ENCODE peak calls at places on chromosomes 1 and 21, in eight cellular contexts. One of them, this sample, is unnamed.
A peak's percentile ranks its signal among the peaks of the same experiment; 100 is the strongest.

GRCh38 chr1:117612517-117613248 is 6.8 kb downstream of the TENT5C start:
- DNase-seq in gastrocnemius medialis: no peak
- DNase-seq in uterus: no peak
- DNase-seq in heart right ventricle: no peak
- DNase-seq in tibial artery: no peak
- DNase-seq in lower lobe of right lung: no peak
- DNase-seq in GM23338: no peak
- DNase-seq in GM12878: no peak
- DNase-seq in this sample: no peak

GRCh38 chr1:68571499-68571898 is 74.6 kb upstream of the DEPDC1 start:
- DNase-seq in gastrocnemius medialis: no peak
- DNase-seq in uterus: no peak
- DNase-seq in heart right ventricle: no peak
- DNase-seq in tibial artery: no peak
- DNase-seq in lower lobe of right lung: no peak
- DNase-seq in GM23338: no peak
- DNase-seq in GM12878: no peak
- DNase-seq in this sample: no peak

GRCh38 chr1:246482780-246483179 is 24.3 kb downstream of the SMYD3 start:
- DNase-seq in gastrocnemius medialis: no peak
- DNase-seq in uterus: no peak
- DNase-seq in heart right ventricle: no peak
- DNase-seq in tibial artery: no peak
- DNase-seq in lower lobe of right lung: no peak
- DNase-seq in GM23338: no peak
- DNase-seq in GM12878: no peak
- DNase-seq in this sample: no peak

GRCh38 chr1:167404161-167404888 is 114.0 kb downstream of the CD247 start:
- DNase-seq in gastrocnemius medialis: no peak
- DNase-seq in uterus: no peak
- DNase-seq in heart right ventricle: no peak
- DNase-seq in tibial artery: no peak
- DNase-seq in lower lobe of right lung: no peak
- DNase-seq in GM23338: no peak
- DNase-seq in GM12878: no peak
- DNase-seq in this sample: no peak

GRCh38 chr1:183243190-183244065 is 57.4 kb downstream of the LAMC2 start:
- DNase-seq in gastrocnemius medialis: peak; percentile 84
- DNase-seq in uterus: peak; percentile 81
- DNase-seq in heart right ventricle: peak; percentile 67
- DNase-seq in tibial artery: peak; percentile 76
- DNase-seq in lower lobe of right lung: no peak
- DNase-seq in GM23338: no peak
- DNase-seq in GM12878: no peak
- DNase-seq in this sample: no peak

GRCh38 chr21:35674272-35674671 is 386.1 kb downstream of the SETD4 start:
- DNase-seq in gastrocnemius medialis: no peak
- DNase-seq in uterus: no peak
- DNase-seq in heart right ventricle: no peak
- DNase-seq in tibial artery: no peak
- DNase-seq in lower lobe of right lung: no peak
- DNase-seq in GM23338: no peak
- DNase-seq in GM12878: no peak
- DNase-seq in this sample: no peak

GRCh38 chr1:197481101-197481500 is 213.0 kb downstream of the CRB1 start:
- DNase-seq in gastrocnemius medialis: no peak
- DNase-seq in uterus: no peak
- DNase-seq in heart right ventricle: no peak
- DNase-seq in tibial artery: no peak
- DNase-seq in lower lobe of right lung: no peak
- DNase-seq in GM23338: no peak
- DNase-seq in GM12878: no peak
- DNase-seq in this sample: no peak

GRCh38 chr21:26572668-26573381 is at the start of gene CYYR1:
- DNase-seq in gastrocnemius medialis: no peak
- DNase-seq in uterus: no peak
- DNase-seq in heart right ventricle: peak; percentile 33
- DNase-seq in tibial artery: no peak
- DNase-seq in lower lobe of right lung: peak; percentile 48
- DNase-seq in GM23338: peak; percentile 84
- DNase-seq in GM12878: no peak
- DNase-seq in this sample: no peak

GRCh38 chr1:230754831-230755230 is 7.6 kb downstream of the CAPN9 start:
- DNase-seq in gastrocnemius medialis: peak; percentile 65
- DNase-seq in uterus: no peak
- DNase-seq in heart right ventricle: peak; percentile 54
- DNase-seq in tibial artery: no peak
- DNase-seq in lower lobe of right lung: no peak
- DNase-seq in GM23338: no peak
- DNase-seq in GM12878: no peak
- DNase-seq in this sample: no peak

GRCh38 chr1:230761443-230762167 is 14.4 kb downstream of the CAPN9 start:
- DNase-seq in gastrocnemius medialis: no peak
- DNase-seq in uterus: no peak
- DNase-seq in heart right ventricle: no peak
- DNase-seq in tibial artery: no peak
- DNase-seq in lower lobe of right lung: no peak
- DNase-seq in GM23338: no peak
- DNase-seq in GM12878: no peak
- DNase-seq in this sample: no peak

GRCh38 chr1:230760360-230760827 is 13.2 kb downstream of the CAPN9 start:
- DNase-seq in gastrocnemius medialis: no peak
- DNase-seq in uterus: no peak
- DNase-seq in heart right ventricle: no peak
- DNase-seq in tibial artery: no peak
- DNase-seq in lower lobe of right lung: no peak
- DNase-seq in GM23338: peak; percentile 47
- DNase-seq in GM12878: no peak
- DNase-seq in this sample: no peak

GRCh38 chr1:230758705-230759354 is 11.6 kb downstream of the CAPN9 start:
- DNase-seq in gastrocnemius medialis: no peak
- DNase-seq in uterus: no peak
- DNase-seq in heart right ventricle: no peak
- DNase-seq in tibial artery: no peak
- DNase-seq in lower lobe of right lung: no peak
- DNase-seq in GM23338: no peak
- DNase-seq in GM12878: no peak
- DNase-seq in this sample: no peak

DNA sequence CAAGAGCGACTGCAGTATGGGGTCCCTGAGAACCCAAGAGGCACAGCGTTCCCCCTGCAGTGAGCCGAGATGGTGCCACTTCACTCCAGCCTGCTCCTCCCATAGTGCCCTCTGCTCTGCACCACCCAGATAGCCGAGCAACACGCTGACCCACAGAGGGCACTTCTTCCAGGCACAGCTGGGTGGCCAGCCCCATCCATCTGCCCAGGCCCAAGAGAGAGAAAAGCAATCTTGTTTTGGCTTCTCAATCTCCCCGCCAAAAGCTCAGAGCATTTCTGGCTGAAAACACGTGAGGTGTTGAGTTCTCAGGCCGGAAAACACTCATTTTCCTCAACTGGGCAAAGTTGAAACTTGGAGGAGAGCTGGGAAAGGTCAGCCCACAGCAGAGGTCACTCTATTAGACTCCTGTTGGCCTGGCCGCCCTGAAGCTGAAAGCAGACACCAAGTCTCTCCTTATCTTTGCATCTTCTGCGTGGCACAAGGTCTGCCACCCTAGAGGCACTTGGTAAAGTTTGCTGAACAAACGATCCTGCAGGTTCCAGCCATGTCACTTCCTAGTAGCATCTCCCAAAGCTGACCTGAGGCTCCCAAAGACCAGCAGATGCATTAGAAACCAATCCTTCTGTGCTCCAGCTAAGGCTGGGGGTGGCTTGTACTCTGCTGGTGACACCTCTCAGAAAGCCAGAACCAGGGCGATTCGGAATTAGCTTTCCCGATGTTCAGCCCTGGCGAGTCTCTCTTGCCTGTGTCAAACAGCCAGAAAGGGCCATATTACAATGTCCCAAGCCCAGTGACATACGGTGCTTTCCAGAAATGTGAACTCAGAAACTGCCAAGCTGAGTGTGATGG is 10.9 kb downstream of the CAPN9 start:
- DNase-seq in gastrocnemius medialis: no peak
- DNase-seq in uterus: no peak
- DNase-seq in heart right ventricle: no peak
- DNase-seq in tibial artery: no peak
- DNase-seq in lower lobe of right lung: no peak
- DNase-seq in GM23338: no peak
- DNase-seq in GM12878: no peak
- DNase-seq in this sample: no peak
- TF ChIP-seq CTCF in gastrocnemius medialis: no peak
- TF ChIP-seq CTCF in uterus: no peak
- TF ChIP-seq CTCF in heart right ventricle: no peak
- TF ChIP-seq CTCF in tibial artery: no peak
- TF ChIP-seq CTCF in lower lobe of right lung: no peak
- TF ChIP-seq CTCF in GM23338: no peak
- TF ChIP-seq CTCF in GM12878: no peak
- TF ChIP-seq CTCF in this sample: no peak

GRCh38 chr21:45356251-45356650 is 48.7 kb upstream of the COL18A1 start:
- DNase-seq in gastrocnemius medialis: no peak
- DNase-seq in uterus: no peak
- DNase-seq in heart right ventricle: no peak
- DNase-seq in tibial artery: no peak
- DNase-seq in lower lobe of right lung: peak; percentile 19
- DNase-seq in GM23338: peak; percentile 63
- DNase-seq in GM12878: no peak
- DNase-seq in this sample: no peak

GRCh38 chr21:45358261-45358670 is 46.7 kb upstream of the COL18A1 start:
- DNase-seq in gastrocnemius medialis: no peak
- DNase-seq in uterus: no peak
- DNase-seq in heart right ventricle: peak; percentile 8
- DNase-seq in tibial artery: no peak
- DNase-seq in lower lobe of right lung: peak; percentile 38
- DNase-seq in GM23338: no peak
- DNase-seq in GM12878: no peak
- DNase-seq in this sample: no peak

GRCh38 chr21:45355573-45355972 is 49.4 kb upstream of the COL18A1 start:
- DNase-seq in gastrocnemius medialis: no peak
- DNase-seq in uterus: no peak
- DNase-seq in heart right ventricle: peak; percentile 2
- DNase-seq in tibial artery: no peak
- DNase-seq in lower lobe of right lung: no peak
- DNase-seq in GM23338: no peak
- DNase-seq in GM12878: no peak
- DNase-seq in this sample: no peak

GRCh38 chr21:45357436-45358260 is 47.3 kb upstream of the COL18A1 start:
- DNase-seq in gastrocnemius medialis: peak; percentile 37
- DNase-seq in uterus: peak; percentile 74
- DNase-seq in heart right ventricle: peak; percentile 72
- DNase-seq in tibial artery: no peak
- DNase-seq in lower lobe of right lung: peak; percentile 52
- DNase-seq in GM23338: peak; percentile 59
- DNase-seq in GM12878: no peak
- DNase-seq in this sample: no peak

GRCh38 chr21:45356653-45357435 is 48.1 kb upstream of the COL18A1 start:
- DNase-seq in gastrocnemius medialis: no peak
- DNase-seq in uterus: no peak
- DNase-seq in heart right ventricle: peak; percentile 11
- DNase-seq in tibial artery: no peak
- DNase-seq in lower lobe of right lung: peak; percentile 4
- DNase-seq in GM23338: no peak
- DNase-seq in GM12878: no peak
- DNase-seq in this sample: no peak
- H3K27me3 ChIP-seq in gastrocnemius medialis: no peaks in the 10 kb centered on the region
- H3K27me3 ChIP-seq in uterus: no peaks in the 10 kb centered on the region
- H3K27me3 ChIP-seq in heart right ventricle: no peaks in the 10 kb centered on the region
- H3K27me3 ChIP-seq in tibial artery: no peaks in the 10 kb centered on the region
- H3K27me3 ChIP-seq in lower lobe of right lung: no peaks in the 10 kb centered on the region
- H3K27me3 ChIP-seq in GM23338: no peaks in the 10 kb centered on the region
- H3K27me3 ChIP-seq in GM12878: no peaks in the 10 kb centered on the region
- H3K27me3 ChIP-seq in this sample: no peaks in the 10 kb centered on the region

DNA sequence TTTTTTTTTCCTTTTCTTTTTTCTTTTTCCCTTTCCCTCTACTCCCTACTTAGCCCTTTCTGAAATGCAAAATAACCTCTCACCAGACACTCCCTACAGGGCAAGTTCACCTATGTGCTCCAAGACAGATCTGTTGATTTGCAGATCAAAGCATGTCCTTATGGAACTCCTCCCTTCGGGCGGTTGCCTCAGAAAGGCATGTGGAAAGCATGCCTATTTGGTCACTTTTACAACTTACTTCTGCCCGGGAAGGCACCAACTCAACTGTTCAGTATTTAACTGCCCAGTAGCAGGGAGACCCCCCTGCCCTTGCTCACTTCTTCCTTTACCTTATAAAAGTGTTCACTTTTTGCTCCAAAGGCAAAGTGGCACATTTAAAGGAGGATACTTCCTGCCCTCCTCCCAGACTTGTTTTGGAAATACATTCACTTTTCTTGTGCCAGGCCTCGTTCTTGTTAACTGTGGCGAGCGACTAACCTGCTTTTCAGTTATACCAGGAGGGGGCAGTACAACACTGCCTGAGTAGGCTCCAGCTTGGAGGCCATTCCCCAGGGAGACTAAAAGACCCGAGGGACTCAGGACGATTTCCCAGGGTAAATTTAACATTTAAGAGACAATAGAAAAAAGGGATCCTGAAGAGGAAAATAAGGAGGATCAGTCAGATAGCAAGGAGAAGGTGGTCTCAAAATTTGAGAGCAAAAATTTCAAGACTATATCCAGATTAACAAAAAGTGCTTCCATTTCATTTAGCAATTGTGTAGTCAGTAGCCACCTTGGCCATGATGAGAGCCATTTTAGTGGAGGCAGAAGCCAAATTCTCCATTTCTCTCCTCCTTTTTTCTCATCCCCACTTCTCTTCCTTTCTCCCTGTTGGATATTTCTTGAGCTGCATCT is 12.3 kb upstream of the SLAMF7 start:
- DNase-seq in gastrocnemius medialis: peak; percentile 15
- DNase-seq in uterus: no peak
- DNase-seq in heart right ventricle: no peak
- DNase-seq in tibial artery: peak; percentile 24
- DNase-seq in lower lobe of right lung: peak; percentile 49
- DNase-seq in GM23338: peak; percentile 94
- DNase-seq in GM12878: no peak
- DNase-seq in this sample: peak; percentile 41
- H3K27ac ChIP-seq in gastrocnemius medialis: no peak overlapping the region
- H3K27ac ChIP-seq in uterus: no peak overlapping the region
- H3K27ac ChIP-seq in heart right ventricle: no peak overlapping the region
- H3K27ac ChIP-seq in tibial artery: no peak overlapping the region
- H3K27ac ChIP-seq in lower lobe of right lung: peak overlapping the region; percentile 27
- H3K27ac ChIP-seq in GM23338: peak overlapping the region; percentile 13
- H3K27ac ChIP-seq in GM12878: peak overlapping the region; percentile 85
- H3K27ac ChIP-seq in this sample: no peak overlapping the region

GRCh38 chr1:248844526-248844925 is 6.5 kb downstream of the ZNF672 start:
- DNase-seq in gastrocnemius medialis: no peak
- DNase-seq in uterus: no peak
- DNase-seq in heart right ventricle: no peak
- DNase-seq in tibial artery: no peak
- DNase-seq in lower lobe of right lung: no peak
- DNase-seq in GM23338: no peak
- DNase-seq in GM12878: no peak
- DNase-seq in this sample: no peak

GRCh38 chr1:248843687-248844086 is 5.7 kb downstream of the ZNF672 start:
- DNase-seq in gastrocnemius medialis: no peak
- DNase-seq in uterus: no peak
- DNase-seq in heart right ventricle: no peak
- DNase-seq in tibial artery: no peak
- DNase-seq in lower lobe of right lung: no peak
- DNase-seq in GM23338: no peak
- DNase-seq in GM12878: no peak
- DNase-seq in this sample: no peak

GRCh38 chr1:248842781-248843331 is 4.8 kb downstream of the ZNF672 start:
- DNase-seq in gastrocnemius medialis: no peak
- DNase-seq in uterus: no peak
- DNase-seq in heart right ventricle: no peak
- DNase-seq in tibial artery: no peak
- DNase-seq in lower lobe of right lung: no peak
- DNase-seq in GM23338: no peak
- DNase-seq in GM12878: peak; percentile 62
- DNase-seq in this sample: no peak

GRCh38 chr1:248840946-248841345 is 2.9 kb downstream of the ZNF672 start:
- DNase-seq in gastrocnemius medialis: no peak
- DNase-seq in uterus: no peak
- DNase-seq in heart right ventricle: no peak
- DNase-seq in tibial artery: no peak
- DNase-seq in lower lobe of right lung: no peak
- DNase-seq in GM23338: no peak
- DNase-seq in GM12878: no peak
- DNase-seq in this sample: no peak

GRCh38 chr1:248841702-248842395 is 3.8 kb downstream of the ZNF672 start:
- DNase-seq in gastrocnemius medialis: peak; percentile 56
- DNase-seq in uterus: no peak
- DNase-seq in heart right ventricle: peak; percentile 34
- DNase-seq in tibial artery: peak; percentile 50
- DNase-seq in lower lobe of right lung: peak; percentile 60
- DNase-seq in GM23338: peak; percentile 74
- DNase-seq in GM12878: no peak
- DNase-seq in this sample: no peak
- TF ChIP-seq CTCF in gastrocnemius medialis: peak; percentile 29
- TF ChIP-seq CTCF in uterus: no peak
- TF ChIP-seq CTCF in heart right ventricle: peak; percentile 60
- TF ChIP-seq CTCF in tibial artery: peak; percentile 61
- TF ChIP-seq CTCF in lower lobe of right lung: peak; percentile 58
- TF ChIP-seq CTCF in GM23338: peak; percentile 81
- TF ChIP-seq CTCF in GM12878: peak; percentile 63
- TF ChIP-seq CTCF in this sample: peak; percentile 23

This sample was measured in dorsolateral prefrontal cortex.